ENCODE peak calls at places on chromosomes 11 and 22, in ten cellular contexts. One of them, this sample, is unnamed.

GRCh38 chr22:35217541-35217940 is 39.8 kb upstream of the HMGXB4 start:
- DNase-seq in iPS DF 6.9: no peak
- DNase-seq in adrenal gland: no peak
- DNase-seq in Peyer's patch: no peak
- DNase-seq in K562: no peak
- DNase-seq in IMR-90: no peak
- DNase-seq in HCT116: no peak
- DNase-seq in mesenchymal stem cell: no peak
- DNase-seq in left ventricle myocardium inferior: no peak
- DNase-seq in ovary: no peak
- DNase-seq in this sample: no peak

GRCh38 chr11:64060861-64061444 is 25.2 kb downstream of the FLRT1 start:
- DNase-seq in iPS DF 6.9: no peak
- DNase-seq in adrenal gland: no peak
- DNase-seq in Peyer's patch: peak; percentile 41
- DNase-seq in K562: peak; percentile 81
- DNase-seq in IMR-90: no peak
- DNase-seq in HCT116: no peak
- DNase-seq in mesenchymal stem cell: peak; percentile 43
- DNase-seq in left ventricle myocardium inferior: peak; percentile 42
- DNase-seq in ovary: no peak
- DNase-seq in this sample: peak; percentile 33

GRCh38 chr11:132126973-132127900 is 756.8 kb downstream of the NTM start:
- DNase-seq in iPS DF 6.9: no peak
- DNase-seq in adrenal gland: peak; percentile 75
- DNase-seq in Peyer's patch: peak; percentile 16
- DNase-seq in K562: no peak
- DNase-seq in IMR-90: peak; percentile 94
- DNase-seq in HCT116: no peak
- DNase-seq in mesenchymal stem cell: peak; percentile 78
- DNase-seq in left ventricle myocardium inferior: peak; percentile 28
- DNase-seq in ovary: no peak
- DNase-seq in this sample: peak; percentile 63

GRCh38 chr11:34188181-34188580 is 82.8 kb downstream of the NAT10 start:
- DNase-seq in iPS DF 6.9: no peak
- DNase-seq in adrenal gland: no peak
- DNase-seq in Peyer's patch: no peak
- DNase-seq in K562: no peak
- DNase-seq in IMR-90: no peak
- DNase-seq in HCT116: no peak
- DNase-seq in mesenchymal stem cell: no peak
- DNase-seq in left ventricle myocardium inferior: no peak
- DNase-seq in ovary: no peak
- DNase-seq in this sample: no peak

GRCh38 chr11:3831378-3832239 is 9.2 kb downstream of the RHOG start:
- DNase-seq in iPS DF 6.9: no peak
- DNase-seq in adrenal gland: peak; percentile 73
- DNase-seq in Peyer's patch: no peak
- DNase-seq in K562: peak; percentile 82
- DNase-seq in IMR-90: no peak
- DNase-seq in HCT116: no peak
- DNase-seq in mesenchymal stem cell: no peak
- DNase-seq in left ventricle myocardium inferior: peak; percentile 43
- DNase-seq in ovary: no peak
- DNase-seq in this sample: no peak

GRCh38 chr11:20097319-20098221 is 62.7 kb downstream of the DBX1 start:
- DNase-seq in iPS DF 6.9: no peak
- DNase-seq in adrenal gland: no peak
- DNase-seq in Peyer's patch: no peak
- DNase-seq in K562: peak; percentile 51
- DNase-seq in IMR-90: peak; percentile 93
- DNase-seq in HCT116: no peak
- DNase-seq in mesenchymal stem cell: peak; percentile 63
- DNase-seq in left ventricle myocardium inferior: no peak
- DNase-seq in ovary: no peak
- DNase-seq in this sample: no peak

GRCh38 chr11:80436547-80436946 is 995.7 kb upstream of the TENM4 start:
- DNase-seq in iPS DF 6.9: no peak
- DNase-seq in adrenal gland: no peak
- DNase-seq in Peyer's patch: no peak
- DNase-seq in K562: no peak
- DNase-seq in IMR-90: no peak
- DNase-seq in HCT116: no peak
- DNase-seq in mesenchymal stem cell: no peak
- DNase-seq in left ventricle myocardium inferior: no peak
- DNase-seq in ovary: no peak
- DNase-seq in this sample: no peak

GRCh38 chr11:124896821-124897391 is 759 bp downstream of the ROBO4 start:
- DNase-seq in iPS DF 6.9: no peak
- DNase-seq in adrenal gland: no peak
- DNase-seq in Peyer's patch: no peak
- DNase-seq in K562: no peak
- DNase-seq in IMR-90: no peak
- DNase-seq in HCT116: no peak
- DNase-seq in mesenchymal stem cell: no peak
- DNase-seq in left ventricle myocardium inferior: no peak
- DNase-seq in ovary: no peak
- DNase-seq in this sample: no peak

GRCh38 chr11:63680842-63681207 is 475 bp upstream of the RTN3 start:
- DNase-seq in iPS DF 6.9: no peak
- DNase-seq in adrenal gland: peak; percentile 59
- DNase-seq in Peyer's patch: no peak
- DNase-seq in K562: peak; percentile 41
- DNase-seq in IMR-90: no peak
- DNase-seq in HCT116: no peak
- DNase-seq in mesenchymal stem cell: no peak
- DNase-seq in left ventricle myocardium inferior: no peak
- DNase-seq in ovary: peak; percentile 32
- DNase-seq in this sample: no peak

GRCh38 chr22:19892249-19892879 is 37.7 kb upstream of the GNB1L start:
- DNase-seq in iPS DF 6.9: no peak
- DNase-seq in adrenal gland: no peak
- DNase-seq in Peyer's patch: peak; percentile 40
- DNase-seq in K562: peak; percentile 84
- DNase-seq in IMR-90: peak; percentile 53
- DNase-seq in HCT116: no peak
- DNase-seq in mesenchymal stem cell: peak; percentile 56
- DNase-seq in left ventricle myocardium inferior: no peak
- DNase-seq in ovary: peak; percentile 62
- DNase-seq in this sample: no peak

GRCh38 chr11:72238492-72239295 is 5.3 kb downstream of the PHOX2A start:
- DNase-seq in iPS DF 6.9: no peak
- DNase-seq in adrenal gland: peak; percentile 62
- DNase-seq in Peyer's patch: no peak
- DNase-seq in K562: no peak
- DNase-seq in IMR-90: no peak
- DNase-seq in HCT116: no peak
- DNase-seq in mesenchymal stem cell: no peak
- DNase-seq in left ventricle myocardium inferior: no peak
- DNase-seq in ovary: peak; percentile 32
- DNase-seq in this sample: no peak

GRCh38 chr11:2843551-2843950 is 42.0 kb downstream of the CDKN1C start:
- DNase-seq in iPS DF 6.9: no peak
- DNase-seq in adrenal gland: no peak
- DNase-seq in Peyer's patch: no peak
- DNase-seq in K562: no peak
- DNase-seq in IMR-90: no peak
- DNase-seq in HCT116: no peak
- DNase-seq in mesenchymal stem cell: no peak
- DNase-seq in left ventricle myocardium inferior: no peak
- DNase-seq in ovary: no peak
- DNase-seq in this sample: no peak

DNA sequence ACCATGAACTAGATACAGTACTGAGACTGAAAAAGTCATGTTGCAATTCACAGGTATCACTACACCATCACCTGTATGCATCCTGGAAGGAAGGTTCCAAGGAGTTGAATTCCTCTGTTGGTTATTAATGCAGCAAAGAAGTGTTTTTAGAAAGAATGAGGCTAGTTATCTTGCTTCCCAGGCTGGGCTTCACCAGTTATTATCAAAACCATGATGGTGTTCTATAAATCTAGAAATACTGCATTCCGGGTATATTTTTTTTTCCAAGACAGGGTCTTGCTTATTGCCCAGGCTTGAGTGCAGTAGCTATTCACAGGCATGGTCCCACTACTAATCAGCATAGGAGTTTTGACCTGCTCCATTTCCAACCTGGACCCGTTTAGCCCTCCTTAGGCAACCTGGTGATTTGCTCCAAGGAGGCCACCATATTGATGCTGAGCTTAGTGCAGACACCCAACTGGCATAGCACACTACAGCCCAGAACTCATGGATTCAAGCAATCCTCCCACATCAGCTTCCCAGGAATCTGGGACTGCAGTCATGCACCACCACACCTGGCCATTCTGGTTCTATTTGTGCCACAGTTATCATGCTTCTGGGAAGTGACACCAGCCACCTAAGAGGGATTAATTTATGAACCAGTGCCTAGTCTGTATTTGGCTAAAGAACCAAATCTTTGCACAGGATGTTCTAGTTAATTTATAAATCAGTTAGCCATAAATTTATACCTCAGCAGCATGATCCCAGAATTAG is 1.6 kb upstream of the MPEG1 start:
- DNase-seq in iPS DF 6.9: no peak
- DNase-seq in adrenal gland: no peak
- DNase-seq in Peyer's patch: no peak
- DNase-seq in K562: no peak
- DNase-seq in IMR-90: no peak
- DNase-seq in HCT116: no peak
- DNase-seq in mesenchymal stem cell: no peak
- DNase-seq in left ventricle myocardium inferior: no peak
- DNase-seq in ovary: no peak
- DNase-seq in this sample: no peak
- H3K27me3 ChIP-seq in iPS DF 6.9: no peaks in the 10 kb centered on the region
- H3K27me3 ChIP-seq in adrenal gland: no peaks in the 10 kb centered on the region
- H3K27me3 ChIP-seq in Peyer's patch: no peaks in the 10 kb centered on the region
- H3K27me3 ChIP-seq in K562: peaks cover 26% of the 10 kb centered on the region
- H3K27me3 ChIP-seq in IMR-90: peaks cover 18% of the 10 kb centered on the region
- H3K27me3 ChIP-seq in HCT116: peaks cover 4% of the 10 kb centered on the region
- H3K27me3 ChIP-seq in mesenchymal stem cell: peaks cover 35% of the 10 kb centered on the region
- H3K27me3 ChIP-seq in left ventricle myocardium inferior: peaks cover 8% of the 10 kb centered on the region
- H3K27me3 ChIP-seq in ovary: no peaks in the 10 kb centered on the region
- H3K27me3 ChIP-seq in this sample: no peaks in the 10 kb centered on the region

GRCh38 chr22:31121403-31121802 is 1.4 kb upstream of the INPP5J start:
- DNase-seq in iPS DF 6.9: no peak
- DNase-seq in adrenal gland: no peak
- DNase-seq in Peyer's patch: no peak
- DNase-seq in K562: no peak
- DNase-seq in IMR-90: no peak
- DNase-seq in HCT116: no peak
- DNase-seq in mesenchymal stem cell: no peak
- DNase-seq in left ventricle myocardium inferior: no peak
- DNase-seq in ovary: no peak
- DNase-seq in this sample: no peak
- H3K27ac ChIP-seq in iPS DF 6.9: no peak overlapping the region
- H3K27ac ChIP-seq in adrenal gland: no peak overlapping the region
- H3K27ac ChIP-seq in Peyer's patch: peak overlapping the region; percentile 91
- H3K27ac ChIP-seq in K562: no peak overlapping the region
- H3K27ac ChIP-seq in IMR-90: no peak overlapping the region
- H3K27ac ChIP-seq in HCT116: no peak overlapping the region
- H3K27ac ChIP-seq in mesenchymal stem cell: no peak overlapping the region
- H3K27ac ChIP-seq in left ventricle myocardium inferior: peak overlapping the region; percentile 93
- H3K27ac ChIP-seq in ovary: no peak overlapping the region
- H3K27ac ChIP-seq in this sample: no peak overlapping the region

GRCh38 chr11:121561716-121562115 is 108.9 kb upstream of the SORL1-AS1 start:
- DNase-seq in iPS DF 6.9: no peak
- DNase-seq in adrenal gland: no peak
- DNase-seq in Peyer's patch: no peak
- DNase-seq in K562: no peak
- DNase-seq in IMR-90: no peak
- DNase-seq in HCT116: no peak
- DNase-seq in mesenchymal stem cell: no peak
- DNase-seq in left ventricle myocardium inferior: no peak
- DNase-seq in ovary: no peak
- DNase-seq in this sample: no peak
- H3K27me3 ChIP-seq in iPS DF 6.9: no peaks in the 10 kb centered on the region
- H3K27me3 ChIP-seq in adrenal gland: no peaks in the 10 kb centered on the region
- H3K27me3 ChIP-seq in Peyer's patch: no peaks in the 10 kb centered on the region
- H3K27me3 ChIP-seq in K562: peaks cover 11% of the 10 kb centered on the region
- H3K27me3 ChIP-seq in IMR-90: no peaks in the 10 kb centered on the region
- H3K27me3 ChIP-seq in HCT116: no peaks in the 10 kb centered on the region
- H3K27me3 ChIP-seq in mesenchymal stem cell: peaks cover 74% of the 10 kb centered on the region
- H3K27me3 ChIP-seq in left ventricle myocardium inferior: no peaks in the 10 kb centered on the region
- H3K27me3 ChIP-seq in ovary: no peaks in the 10 kb centered on the region
- H3K27me3 ChIP-seq in this sample: no peaks in the 10 kb centered on the region

GRCh38 chr11:1050581-1051355 is 14.2 kb upstream of the MUC6 start:
- DNase-seq in iPS DF 6.9: peak; percentile 57
- DNase-seq in adrenal gland: peak; percentile 84
- DNase-seq in Peyer's patch: peak; percentile 53
- DNase-seq in K562: peak; percentile 63
- DNase-seq in IMR-90: peak; percentile 18
- DNase-seq in HCT116: peak; percentile 48
- DNase-seq in mesenchymal stem cell: peak; percentile 44
- DNase-seq in left ventricle myocardium inferior: peak; percentile 57
- DNase-seq in ovary: peak; percentile 59
- DNase-seq in this sample: peak; percentile 78
- H3K27ac ChIP-seq in iPS DF 6.9: no peak overlapping the region
- H3K27ac ChIP-seq in adrenal gland: no peak overlapping the region
- H3K27ac ChIP-seq in Peyer's patch: no peak overlapping the region
- H3K27ac ChIP-seq in K562: no peak overlapping the region
- H3K27ac ChIP-seq in IMR-90: no peak overlapping the region
- H3K27ac ChIP-seq in HCT116: peak overlapping the region; percentile 13
- H3K27ac ChIP-seq in mesenchymal stem cell: no peak overlapping the region
- H3K27ac ChIP-seq in left ventricle myocardium inferior: no peak overlapping the region
- H3K27ac ChIP-seq in ovary: no peak overlapping the region
- H3K27ac ChIP-seq in this sample: no peak overlapping the region

GRCh38 chr11:1569251-1569780 is 2.8 kb downstream of the DUSP8 start:
- DNase-seq in iPS DF 6.9: no peak
- DNase-seq in adrenal gland: no peak
- DNase-seq in Peyer's patch: no peak
- DNase-seq in K562: no peak
- DNase-seq in IMR-90: no peak
- DNase-seq in HCT116: no peak
- DNase-seq in mesenchymal stem cell: no peak
- DNase-seq in left ventricle myocardium inferior: no peak
- DNase-seq in ovary: no peak
- DNase-seq in this sample: no peak
- H3K27me3 ChIP-seq in iPS DF 6.9: peaks cover 15% of the 10 kb centered on the region
- H3K27me3 ChIP-seq in adrenal gland: peaks cover 18% of the 10 kb centered on the region
- H3K27me3 ChIP-seq in Peyer's patch: no peaks in the 10 kb centered on the region
- H3K27me3 ChIP-seq in K562: peaks cover 22% of the 10 kb centered on the region
- H3K27me3 ChIP-seq in IMR-90: peaks cover 19% of the 10 kb centered on the region
- H3K27me3 ChIP-seq in HCT116: no peaks in the 10 kb centered on the region
- H3K27me3 ChIP-seq in mesenchymal stem cell: peaks cover 60% of the 10 kb centered on the region
- H3K27me3 ChIP-seq in left ventricle myocardium inferior: no peaks in the 10 kb centered on the region
- H3K27me3 ChIP-seq in ovary: no peaks in the 10 kb centered on the region
- H3K27me3 ChIP-seq in this sample: no peaks in the 10 kb centered on the region

GRCh38 chr11:120398184-120398583 is 62.0 kb downstream of the ARHGEF12 start:
- DNase-seq in iPS DF 6.9: no peak
- DNase-seq in adrenal gland: no peak
- DNase-seq in Peyer's patch: no peak
- DNase-seq in K562: no peak
- DNase-seq in IMR-90: peak; percentile 53
- DNase-seq in HCT116: no peak
- DNase-seq in mesenchymal stem cell: no peak
- DNase-seq in left ventricle myocardium inferior: no peak
- DNase-seq in ovary: no peak
- DNase-seq in this sample: no peak
- H3K27ac ChIP-seq in iPS DF 6.9: no peak overlapping the region
- H3K27ac ChIP-seq in adrenal gland: no peak overlapping the region
- H3K27ac ChIP-seq in Peyer's patch: no peak overlapping the region
- H3K27ac ChIP-seq in K562: no peak overlapping the region
- H3K27ac ChIP-seq in IMR-90: no peak overlapping the region
- H3K27ac ChIP-seq in HCT116: no peak overlapping the region
- H3K27ac ChIP-seq in mesenchymal stem cell: no peak overlapping the region
- H3K27ac ChIP-seq in left ventricle myocardium inferior: no peak overlapping the region
- H3K27ac ChIP-seq in ovary: no peak overlapping the region
- H3K27ac ChIP-seq in this sample: peak overlapping the region; percentile 2

This sample was measured in lung.